ENCODE peak calls at places on chromosomes 1 and 21, in seven cellular contexts. B is fibroblast of lung, R is IMR-90, Z is H9, K is keratinocyte, W is MM.1S, F is DND-41. V is an unnamed sample.

GRCh38 chr1:112674986-112675727 is 698 bp downstream of the MOV10 start:
- DNase-seq in B (peak), R (peak), Z (peak), K (no peak), W (no peak), F (peak), V (no peak)

GRCh38 chr1:57142999-57143398 is 177.2 kb upstream of the C8B start:
- DNase-seq in B (no peak), R (peak), Z (no peak), K (no peak), W (no peak), F (no peak), V (no peak)

GRCh38 chr1:98557808-98558390 is 103.6 kb upstream of the SNX7 start:
- DNase-seq in B (no peak), R (no peak), Z (no peak), K (no peak), W (no peak), F (no peak), V (no peak)

GRCh38 chr21:36902793-36903192 is 63.7 kb downstream of the HLCS start:
- DNase-seq in B (no peak), R (peak), Z (no peak), K (no peak), W (peak), F (no peak), V (no peak)

GRCh38 chr1:96292141-96292540 is 429.4 kb upstream of the PTBP2 start:
- DNase-seq in B (no peak), R (peak), Z (no peak), K (no peak), W (no peak), F (no peak), V (no peak)

GRCh38 chr1:1364266-1364665 is 5.9 kb upstream of the MXRA8 start:
- DNase-seq in B (no peak), R (no peak), Z (peak), K (no peak), W (no peak), F (no peak), V (no peak)

GRCh38 chr1:55632058-55632457 is 416.9 kb upstream of the USP24 start:
- DNase-seq in B (peak), R (peak), Z (no peak), K (peak), W (no peak), F (no peak), V (no peak)

GRCh38 chr1:162088281-162088969 is 18.9 kb downstream of the NOS1AP start:
- DNase-seq in B (peak), R (peak), Z (no peak), K (no peak), W (no peak), F (no peak), V (no peak)

GRCh38 chr21:45861156-45861870 is 120.3 kb upstream of the COL6A1 start:
- DNase-seq in B (no peak), R (no peak), Z (no peak), K (no peak), W (no peak), F (no peak), V (no peak)

GRCh38 chr1:165152727-165153126 is 203.8 kb downstream of the LMX1A start:
- DNase-seq in B (no peak), R (no peak), Z (peak), K (no peak), W (no peak), F (no peak), V (no peak)

GRCh38 chr1:1942753-1943656 is 23.9 kb upstream of the TMEM52 start:
- DNase-seq in B (no peak), R (no peak), Z (no peak), K (no peak), W (no peak), F (no peak), V (no peak)

GRCh38 chr1:181099152-181100014 is 10.9 kb downstream of the IER5 start:
- DNase-seq in B (peak), R (peak), Z (no peak), K (peak), W (peak), F (peak), V (no peak)

GRCh38 chr1:54651608-54652007 is 10.0 kb downstream of the MROH7 start:
- DNase-seq in B (no peak), R (no peak), Z (no peak), K (no peak), W (no peak), F (no peak), V (no peak)

GRCh38 chr1:58891347-58891746 is 107.5 kb upstream of the JUN start:
- DNase-seq in B (no peak), R (no peak), Z (no peak), K (no peak), W (no peak), F (no peak), V (no peak)

GRCh38 chr1:53602376-53602775 is 136.6 kb downstream of the GLIS1 start:
- DNase-seq in B (no peak), R (no peak), Z (no peak), K (no peak), W (no peak), F (no peak), V (no peak)

GRCh38 chr21:36385909-36386642 is 884 bp downstream of the CHAF1B start:
- DNase-seq in B (peak), R (peak), Z (no peak), K (no peak), W (no peak), F (no peak), V (no peak)

GRCh38 chr1:237170149-237170548 is 128.2 kb downstream of the RYR2 start:
- DNase-seq in B (no peak), R (no peak), Z (no peak), K (no peak), W (no peak), F (no peak), V (no peak)

GRCh38 chr1:170893655-170894297 is 41.6 kb upstream of the MROH9 start:
- DNase-seq in B (no peak), R (no peak), Z (no peak), K (no peak), W (no peak), F (no peak), V (no peak)

GRCh38 chr21:38743772-38744529 is 61.8 kb upstream of the ETS2 start:
- DNase-seq in B (no peak), R (no peak), Z (no peak), K (no peak), W (no peak), F (no peak), V (no peak)

GRCh38 chr1:209896346-209896745 is 41.7 kb upstream of the SYT14 start:
- DNase-seq in B (no peak), R (peak), Z (no peak), K (no peak), W (no peak), F (no peak), V (no peak)

GRCh38 chr1:15060104-15060503 is 93.4 kb upstream of the TMEM51 start:
- DNase-seq in B (no peak), R (no peak), Z (no peak), K (no peak), W (no peak), F (no peak), V (no peak)

GRCh38 chr1:48227165-48228013 is 4.9 kb downstream of the SLC5A9 start:
- DNase-seq in B (no peak), R (no peak), Z (no peak), K (no peak), W (peak), F (peak), V (no peak)

GRCh38 chr21:44856131-44856530 is 17.4 kb downstream of the PTTG1IP start:
- DNase-seq in B (no peak), R (no peak), Z (no peak), K (no peak), W (peak), F (no peak), V (no peak)

GRCh38 chr1:15727021-15727420 is 9.0 kb upstream of the SLC25A34 start:
- DNase-seq in B (no peak), R (no peak), Z (no peak), K (no peak), W (no peak), F (no peak), V (no peak)

GRCh38 chr1:3530086-3530930 is 75.8 kb downstream of the ARHGEF16 start:
- DNase-seq in B (no peak), R (no peak), Z (peak), K (no peak), W (no peak), F (no peak), V (no peak)

GRCh38 chr1:150578278-150579109 is 916 bp downstream of the MCL1 start:
- DNase-seq in B (peak), R (peak), Z (no peak), K (no peak), W (peak), F (peak), V (no peak)

GRCh38 chr1:84382127-84382526 is 16.2 kb upstream of the DNASE2B start:
- DNase-seq in B (no peak), R (peak), Z (no peak), K (no peak), W (no peak), F (no peak), V (no peak)

GRCh38 chr1:45008076-45008475 is 3.0 kb downstream of the HECTD3 start:
- DNase-seq in B (no peak), R (no peak), Z (no peak), K (no peak), W (no peak), F (no peak), V (no peak)

GRCh38 chr1:170511066-170511465 is 20.9 kb upstream of the GORAB start:
- DNase-seq in B (no peak), R (no peak), Z (no peak), K (no peak), W (no peak), F (no peak), V (no peak)

GRCh38 chr1:161089251-161089924 is at the start of gene NECTIN4:
- DNase-seq in B (no peak), R (no peak), Z (peak), K (no peak), W (no peak), F (no peak), V (no peak)

GRCh38 chr1:229035748-229036082 is 235.2 kb upstream of the RAB4A start:
- DNase-seq in B (no peak), R (no peak), Z (no peak), K (no peak), W (no peak), F (no peak), V (no peak)

GRCh38 chr21:38834725-38835124 is 29.0 kb downstream of the ETS2 start:
- DNase-seq in B (no peak), R (no peak), Z (no peak), K (no peak), W (no peak), F (no peak), V (no peak)

GRCh38 chr1:31745071-31745897 is 18.9 kb downstream of the ADGRB2 start:
- DNase-seq in B (peak), R (peak), Z (peak), K (no peak), W (peak), F (peak), V (no peak)

GRCh38 chr21:44820851-44821250 is 3.0 kb upstream of the SUMO3 start:
- DNase-seq in B (peak), R (peak), Z (no peak), K (no peak), W (no peak), F (no peak), V (no peak)

GRCh38 chr1:86140481-86140880 is 16.1 kb downstream of the COL24A1 start:
- DNase-seq in B (no peak), R (no peak), Z (no peak), K (no peak), W (no peak), F (no peak), V (no peak)

GRCh38 chr1:168343566-168343965 is 62.9 kb downstream of the TBX19 start:
- DNase-seq in B (no peak), R (no peak), Z (peak), K (no peak), W (peak), F (no peak), V (no peak)

GRCh38 chr1:25644962-25645361 is 28.4 kb downstream of the MAN1C1 start:
- DNase-seq in B (no peak), R (no peak), Z (no peak), K (no peak), W (no peak), F (no peak), V (no peak)

GRCh38 chr1:25643962-25644361 is 27.4 kb downstream of the MAN1C1 start:
- DNase-seq in B (no peak), R (no peak), Z (no peak), K (no peak), W (no peak), F (no peak), V (no peak)

GRCh38 chr1:25647106-25647505 is 30.5 kb downstream of the MAN1C1 start:
- DNase-seq in B (no peak), R (no peak), Z (no peak), K (no peak), W (no peak), F (no peak), V (no peak)

GRCh38 chr1:25647863-25648262 is 31.3 kb downstream of the MAN1C1 start:
- DNase-seq in B (no peak), R (no peak), Z (peak), K (no peak), W (no peak), F (no peak), V (no peak)

DNA sequence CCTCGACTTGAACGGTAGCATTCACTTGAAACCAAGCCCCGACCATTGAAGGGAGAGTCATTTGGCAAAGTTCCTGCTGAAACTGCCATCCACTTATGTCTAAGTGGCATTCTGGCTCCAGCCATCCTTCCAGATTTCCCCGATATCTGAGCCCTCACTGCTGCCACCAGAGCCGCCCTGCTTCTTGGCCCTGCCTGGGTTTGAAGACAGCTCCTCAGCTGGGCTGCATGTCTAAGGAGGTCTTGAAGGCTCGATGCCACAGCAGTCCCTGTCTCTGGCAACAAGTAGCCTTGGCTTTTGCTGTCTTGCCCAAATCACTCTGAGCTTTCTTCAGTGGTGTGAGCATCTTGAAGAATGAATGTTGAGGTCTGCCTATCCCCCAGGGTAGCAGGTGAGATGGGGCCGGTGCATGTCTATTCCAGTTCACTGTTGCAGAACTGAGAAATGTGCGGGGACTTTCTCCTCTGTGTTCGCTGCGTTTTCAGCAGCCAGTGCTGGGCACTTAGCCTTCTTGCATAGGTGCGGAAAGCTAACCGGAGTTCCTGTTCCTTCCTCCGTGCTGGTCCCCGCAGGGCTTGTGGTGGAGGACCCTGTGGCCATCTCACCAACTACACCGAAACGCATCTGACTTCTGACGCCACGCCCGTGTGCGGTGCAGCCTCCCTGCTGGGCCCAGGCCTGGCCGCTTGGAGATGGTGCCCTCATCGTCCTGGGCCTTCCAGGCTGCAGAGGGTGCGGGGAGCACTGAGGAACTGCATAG is 29.2 kb downstream of the MAN1C1 start:
- DNase-seq in B (no peak), R (no peak), Z (no peak), K (no peak), W (no peak), F (no peak), V (no peak)
- H3K4me2 ChIP-seq in B (no peak), R (no peak), Z (no peak), K (no peak), W (no peak), F (no peak), V (no peak)

DNA sequence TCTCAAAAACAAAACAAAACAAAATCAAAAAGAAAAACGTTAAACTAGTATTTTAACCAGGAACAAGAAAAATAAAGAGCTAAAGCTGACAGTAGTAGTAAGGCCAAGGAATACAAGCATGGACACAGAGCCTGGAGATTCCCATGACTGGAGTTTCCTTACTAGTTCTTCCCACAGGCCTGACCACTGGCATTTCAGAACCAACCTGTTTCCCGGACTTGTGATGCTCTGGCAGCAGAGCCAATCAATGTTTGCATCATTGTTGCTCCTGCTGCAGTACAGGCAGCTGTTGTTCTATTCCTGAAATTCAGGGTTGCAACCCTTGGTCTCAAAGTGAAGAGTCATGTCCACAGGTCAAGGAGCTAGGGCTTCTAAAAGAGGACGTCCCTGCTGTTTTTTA is 111.3 kb upstream of the WARS2 start:
- DNase-seq in B (no peak), R (no peak), Z (no peak), K (no peak), W (no peak), F (no peak), V (no peak)
- H3K4me2 ChIP-seq in B (no peak), R (no peak), Z (no peak), K (no peak), W (no peak), F (no peak), V (no peak)

GRCh38 chr1:173445656-173446055 is 31.5 kb upstream of the PRDX6 start:
- DNase-seq in B (no peak), R (no peak), Z (no peak), K (no peak), W (no peak), F (no peak), V (no peak)
- H3K4me2 ChIP-seq in B (no peak), R (no peak), Z (no peak), K (no peak), W (peak), F (no peak), V (no peak)

GRCh38 chr1:178038372-178038771 is 55.5 kb upstream of the RASAL2 start:
- DNase-seq in B (no peak), R (no peak), Z (no peak), K (no peak), W (peak), F (no peak), V (no peak)
- H3K4me2 ChIP-seq in B (peak), R (no peak), Z (peak), K (peak), W (no peak), F (no peak), V (peak)

DNA sequence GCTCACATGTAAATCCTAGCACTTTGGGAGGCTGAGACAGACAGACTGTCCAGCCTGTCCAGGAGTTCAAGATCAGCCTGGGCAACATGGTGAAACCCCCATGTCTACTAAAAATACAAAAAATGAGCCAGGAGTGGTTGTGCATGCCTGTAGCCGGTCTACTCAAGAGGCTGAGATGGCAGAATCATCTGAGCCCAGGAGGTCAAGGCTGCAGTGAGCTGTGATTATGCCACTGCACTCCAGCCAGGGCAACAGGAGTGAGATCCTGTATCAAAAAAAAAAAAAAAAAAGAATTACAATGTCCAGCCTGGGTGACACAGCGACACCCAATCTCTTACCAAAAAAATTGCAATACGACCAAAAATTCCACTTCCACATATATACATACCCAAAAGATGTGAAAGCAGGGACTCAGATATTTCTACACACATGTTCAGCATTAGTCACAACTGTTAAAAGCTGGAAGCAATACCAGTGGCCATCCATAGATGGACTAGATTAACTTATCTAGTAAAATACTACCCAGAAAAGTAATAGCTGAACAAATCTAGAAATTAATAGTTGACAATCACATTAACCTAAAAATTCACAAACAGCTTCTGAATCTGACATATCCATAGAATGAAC is 49.2 kb downstream of the ASH1L start:
- DNase-seq in B (peak), R (peak), Z (no peak), K (no peak), W (no peak), F (no peak), V (no peak)
- H3K4me2 ChIP-seq in B (peak), R (no peak), Z (no peak), K (no peak), W (no peak), F (no peak), V (no peak)

DNA sequence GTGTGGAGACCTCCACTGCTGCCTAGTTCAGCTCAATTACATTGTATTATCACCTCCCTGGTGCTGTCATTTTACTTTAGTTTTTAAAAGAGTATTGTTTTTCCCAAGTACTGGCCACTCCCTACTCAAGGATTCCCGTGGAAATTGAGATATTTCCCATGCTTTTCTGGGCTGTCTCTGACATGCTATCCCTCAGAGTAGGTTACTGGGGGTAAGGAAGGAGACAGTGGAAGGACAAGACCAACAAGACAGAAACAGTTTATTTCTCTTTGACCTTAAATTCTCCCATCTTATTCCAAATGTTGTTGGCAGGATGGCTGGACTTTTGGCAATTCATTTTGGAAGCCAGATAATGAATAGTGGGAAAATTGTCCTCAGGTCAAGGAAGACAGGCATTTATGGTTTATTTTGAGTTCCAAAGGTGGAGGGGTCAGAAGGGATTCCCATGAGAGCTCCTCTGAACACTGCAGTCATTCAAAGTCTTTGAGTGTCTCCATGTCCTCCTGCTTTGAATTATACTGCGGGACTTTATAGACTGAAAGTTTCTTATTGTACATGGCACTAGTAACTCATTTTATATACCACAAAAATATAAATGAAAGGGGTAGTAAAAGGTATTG is 20.3 kb downstream of the RGS5 start:
- DNase-seq in B (no peak), R (no peak), Z (no peak), K (no peak), W (no peak), F (no peak), V (no peak)
- H3K4me2 ChIP-seq in B (no peak), R (no peak), Z (no peak), K (no peak), W (no peak), F (no peak), V (no peak)